ENCODE peak calls at places on chromosomes 16 and 17, in six cellular contexts. J is endothelial cell of umbilical vein, C is neural progenitor cell, M is MM.1S, K is Panc1, A is ascending aorta. S is an unnamed sample. For H3K4me1, the result is how much of the 10 kb centered on the place peaks cover.

GRCh38 chr17:79461041-79461440 is 149.8 kb downstream of the RBFOX3 start:
- DNase-seq in J (no peak), C (no peak), M (no peak), K (no peak), A (no peak), S (no peak)

GRCh38 chr17:39608142-39608541 is 422 bp upstream of the NEUROD2 start:
- DNase-seq in J (no peak), C (no peak), M (no peak), K (no peak), A (no peak), S (no peak)

GRCh38 chr16:74304164-74304834 is 7.7 kb downstream of the PSMD7 start:
- DNase-seq in J (no peak), C (no peak), M (no peak), K (no peak), A (no peak), S (no peak)

GRCh38 chr17:37792787-37793186 is 47.9 kb upstream of the HNF1B start:
- DNase-seq in J (peak), C (peak), M (no peak), K (no peak), A (no peak), S (no peak)

GRCh38 chr17:43169561-43170139 is 1.4 kb upstream of the NBR1 start:
- DNase-seq in J (no peak), C (peak), M (no peak), K (no peak), A (peak), S (peak)

GRCh38 chr17:46832945-46833839 is 14.7 kb upstream of the WNT3 start:
- DNase-seq in J (no peak), C (peak), M (no peak), K (no peak), A (no peak), S (no peak)

GRCh38 chr16:71258371-71258770 is 27.8 kb upstream of the HYDIN start:
- DNase-seq in J (no peak), C (no peak), M (no peak), K (no peak), A (no peak), S (no peak)

GRCh38 chr16:89446136-89446974 is 44.0 kb downstream of the ANKRD11 start:
- DNase-seq in J (no peak), C (no peak), M (no peak), K (no peak), A (no peak), S (no peak)

GRCh38 chr17:28574536-28574935 is 2.2 kb downstream of the ALDOC start:
- DNase-seq in J (no peak), C (no peak), M (no peak), K (no peak), A (no peak), S (no peak)

GRCh38 chr16:77439106-77439505 is 4.3 kb upstream of the ADAMTS18 start:
- DNase-seq in J (no peak), C (no peak), M (no peak), K (no peak), A (no peak), S (no peak)

GRCh38 chr17:75691371-75692290 is 24.5 kb downstream of the SAP30BP start:
- DNase-seq in J (no peak), C (peak), M (no peak), K (no peak), A (no peak), S (no peak)

GRCh38 chr17:82247856-82248671 is 19.2 kb downstream of the SLC16A3 start:
- DNase-seq in J (no peak), C (no peak), M (no peak), K (no peak), A (no peak), S (no peak)

GRCh38 chr16:56310685-56311084 is 114.7 kb downstream of the AMFR start:
- DNase-seq in J (no peak), C (no peak), M (no peak), K (no peak), A (no peak), S (no peak)

GRCh38 chr17:45225964-45226530 is 4.4 kb downstream of the FMNL1 start:
- DNase-seq in J (peak), C (no peak), M (peak), K (no peak), A (peak), S (peak)

GRCh38 chr16:74034862-74035261 is 261.8 kb upstream of the PSMD7 start:
- DNase-seq in J (peak), C (peak), M (no peak), K (peak), A (no peak), S (no peak)

GRCh38 chr16:66539628-66540469 is 10.1 kb downstream of the TK2 start:
- DNase-seq in J (no peak), C (no peak), M (peak), K (no peak), A (no peak), S (no peak)

GRCh38 chr17:7914771-7915610 is 1.1 kb downstream of the RNF227 start:
- DNase-seq in J (peak), C (no peak), M (no peak), K (no peak), A (no peak), S (peak)

GRCh38 chr16:3599922-3600321 is 11.5 kb downstream of the SLX4 start:
- DNase-seq in J (no peak), C (no peak), M (no peak), K (no peak), A (no peak), S (no peak)

GRCh38 chr16:28880955-28881354 is 2.7 kb downstream of the ATP2A1 start:
- DNase-seq in J (no peak), C (no peak), M (no peak), K (no peak), A (no peak), S (no peak)

GRCh38 chr16:14564323-14564722 is 65.7 kb downstream of the PARN start:
- DNase-seq in J (peak), C (no peak), M (peak), K (no peak), A (no peak), S (no peak)

GRCh38 chr17:62720126-62720850 is 87.8 kb downstream of the MARCHF10 start:
- DNase-seq in J (peak), C (peak), M (no peak), K (no peak), A (no peak), S (no peak)

GRCh38 chr17:56653877-56654276 is 60.4 kb downstream of the NOG start:
- DNase-seq in J (peak), C (peak), M (peak), K (peak), A (no peak), S (no peak)

GRCh38 chr16:79573071-79573470 is 27.5 kb downstream of the MAF start:
- DNase-seq in J (no peak), C (no peak), M (no peak), K (no peak), A (no peak), S (no peak)

GRCh38 chr16:65339062-65339461 is 217.2 kb upstream of the CDH11 start:
- DNase-seq in J (no peak), C (no peak), M (no peak), K (no peak), A (no peak), S (no peak)

GRCh38 chr17:4229627-4230026 is 34.2 kb downstream of the ANKFY1 start:
- DNase-seq in J (no peak), C (no peak), M (no peak), K (no peak), A (no peak), S (peak)

GRCh38 chr17:78661092-78661770 is 84.0 kb upstream of the DNAH17 start:
- DNase-seq in J (no peak), C (no peak), M (no peak), K (no peak), A (no peak), S (no peak)

GRCh38 chr16:87441886-87442580 is 49.9 kb downstream of the MAP1LC3B start:
- DNase-seq in J (no peak), C (no peak), M (no peak), K (no peak), A (no peak), S (no peak)

GRCh38 chr17:71633391-71633849 is 487.4 kb upstream of the SOX9 start:
- DNase-seq in J (no peak), C (no peak), M (peak), K (peak), A (no peak), S (no peak)

GRCh38 chr17:56737741-56738161 is 96.0 kb downstream of the C17orf67 start:
- DNase-seq in J (no peak), C (no peak), M (no peak), K (no peak), A (no peak), S (no peak)

GRCh38 chr17:15467592-15467991 is at the start of gene CDRT4:
- DNase-seq in J (no peak), C (no peak), M (no peak), K (no peak), A (no peak), S (no peak)

GRCh38 chr16:75080205-75081029 is 36.2 kb downstream of the LDHD start:
- DNase-seq in J (no peak), C (no peak), M (no peak), K (no peak), A (no peak), S (no peak)

GRCh38 chr16:89303604-89304003 is 86.1 kb downstream of the ZNF778 start:
- DNase-seq in J (no peak), C (no peak), M (no peak), K (no peak), A (no peak), S (no peak)

GRCh38 chr16:11824362-11824761 is 27.0 kb downstream of the RSL1D1 start:
- DNase-seq in J (no peak), C (no peak), M (no peak), K (no peak), A (peak), S (peak)

DNA sequence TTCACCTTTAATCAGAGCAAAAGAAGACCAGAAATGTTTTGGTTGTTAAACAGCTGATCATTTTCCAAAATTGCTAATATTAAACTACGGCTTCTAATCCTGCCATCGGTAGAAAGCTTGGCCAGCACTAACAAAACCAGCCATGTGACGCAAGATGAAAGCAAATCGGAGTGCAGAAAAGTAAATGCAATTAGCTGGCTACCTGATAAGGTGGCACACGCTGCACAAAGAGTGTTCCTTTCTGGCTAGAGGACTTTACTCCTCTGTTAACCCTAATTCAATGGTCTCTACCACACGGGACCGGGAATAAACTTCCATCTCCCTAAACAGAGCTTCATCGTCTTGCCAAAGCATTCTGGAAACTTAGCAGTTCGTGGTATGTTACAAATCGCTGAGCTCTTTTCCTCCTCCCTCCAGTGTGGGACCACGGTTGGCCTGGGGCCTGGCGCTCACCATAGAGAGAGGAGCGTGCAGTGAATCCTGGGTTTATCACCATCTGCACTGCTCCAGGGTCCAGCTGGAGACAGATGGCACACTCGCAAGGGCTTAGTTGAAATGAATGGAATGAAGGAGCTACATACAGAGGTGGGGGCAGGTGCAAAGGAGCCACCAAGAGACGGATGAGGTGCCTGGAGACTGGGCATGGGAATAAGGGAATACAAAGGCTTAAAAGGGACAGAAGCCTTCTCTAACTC is 10.1 kb upstream of the COG1 start:
- DNase-seq in J (no peak), C (no peak), M (no peak), K (no peak), A (no peak), S (no peak)
- H3K4me1 ChIP-seq in J (under half), C (under half), M (under half), K (under half), A (under half), S (under half)

DNA sequence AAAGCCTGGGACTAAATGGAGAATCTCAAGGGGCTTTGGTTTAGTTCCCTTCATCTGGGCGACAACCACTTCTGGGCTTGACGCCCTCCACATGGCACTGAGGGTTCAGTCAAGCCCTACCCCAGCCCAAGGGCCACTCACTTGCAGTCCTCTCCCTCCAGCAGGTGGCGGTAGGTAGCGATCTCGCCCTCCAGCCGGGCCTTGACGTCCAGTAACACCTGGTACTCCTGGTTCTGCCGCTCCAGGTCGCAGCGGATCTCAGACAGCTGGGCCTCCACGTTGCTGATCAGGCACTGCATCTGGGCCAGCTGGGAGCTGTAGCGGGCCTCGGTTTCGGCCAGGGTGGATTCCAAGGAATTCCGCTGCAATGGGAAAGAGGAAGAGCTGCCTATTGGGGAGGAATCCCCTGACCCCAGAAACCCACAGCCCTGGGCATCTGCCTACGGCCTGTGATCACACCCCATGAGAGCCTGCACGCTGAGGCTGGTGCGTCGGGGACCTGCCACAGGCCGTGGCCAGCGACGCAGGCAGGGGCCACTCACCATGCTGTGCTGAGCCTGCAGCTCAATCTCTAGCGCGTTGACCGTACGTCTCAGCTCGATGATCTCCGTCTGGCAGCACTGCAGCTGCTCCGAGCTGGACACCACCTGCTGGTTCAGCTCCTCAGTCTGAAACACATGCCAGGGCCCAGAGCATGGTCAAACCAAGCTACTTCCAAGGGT is 2.7 kb downstream of the KRT36 start:
- DNase-seq in J (peak), C (peak), M (peak), K (no peak), A (no peak), S (no peak)
- TF ChIP-seq CTCF in J (peak), C (peak), M (peak), K (no peak), A (peak), S (no peak)

DNA sequence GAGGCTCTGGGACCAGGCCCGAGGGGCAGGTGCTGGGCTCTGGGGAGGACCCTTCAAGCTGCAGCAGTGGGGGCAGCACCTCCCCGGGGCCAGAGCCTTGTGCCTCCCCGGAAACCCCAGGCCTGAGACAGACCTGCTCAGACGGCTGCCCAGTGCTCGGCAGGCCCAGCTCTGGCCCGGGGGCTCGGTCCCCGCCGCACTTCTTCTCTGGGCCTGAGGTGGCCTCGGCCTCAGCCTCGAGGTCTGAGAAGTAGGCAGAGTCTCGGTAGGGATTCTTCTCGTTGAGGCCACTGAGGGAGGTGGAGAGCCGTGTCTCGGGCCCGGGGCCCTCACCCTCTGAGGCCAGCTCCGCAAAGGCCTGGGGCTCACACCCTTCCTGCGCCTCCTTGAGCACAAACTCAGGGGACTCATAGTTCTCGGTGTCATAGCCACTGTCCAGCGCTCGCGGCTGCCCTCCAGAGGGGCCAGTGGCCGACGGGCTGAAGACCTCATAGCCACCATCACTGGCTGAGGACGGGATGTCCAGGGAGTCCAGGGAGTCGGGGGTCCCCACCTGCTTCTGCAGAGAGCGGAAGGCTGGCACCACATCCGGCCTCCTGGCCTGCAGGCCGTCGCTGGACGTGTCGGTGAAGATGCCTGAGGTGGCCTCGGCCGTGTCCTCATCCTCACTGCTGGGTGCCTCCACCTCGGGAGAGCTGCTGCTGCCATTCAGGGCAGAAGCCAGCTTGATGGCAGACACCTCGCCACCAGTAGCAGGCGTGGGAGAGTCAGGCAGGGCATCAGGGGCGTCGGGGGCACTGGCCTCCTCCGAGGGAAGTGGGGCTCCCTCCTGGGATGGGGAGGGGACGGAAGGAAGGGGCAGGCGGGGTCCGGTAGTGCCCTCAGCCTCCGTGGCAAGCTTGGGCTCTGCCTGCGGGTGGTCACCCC is 44.3 kb upstream of the PVALEF start:
- DNase-seq in J (no peak), C (no peak), M (no peak), K (no peak), A (no peak), S (no peak)
- H3K4me3 ChIP-seq in J (no peak), C (no peak), M (no peak), K (no peak), A (no peak), S (no peak)

DNA sequence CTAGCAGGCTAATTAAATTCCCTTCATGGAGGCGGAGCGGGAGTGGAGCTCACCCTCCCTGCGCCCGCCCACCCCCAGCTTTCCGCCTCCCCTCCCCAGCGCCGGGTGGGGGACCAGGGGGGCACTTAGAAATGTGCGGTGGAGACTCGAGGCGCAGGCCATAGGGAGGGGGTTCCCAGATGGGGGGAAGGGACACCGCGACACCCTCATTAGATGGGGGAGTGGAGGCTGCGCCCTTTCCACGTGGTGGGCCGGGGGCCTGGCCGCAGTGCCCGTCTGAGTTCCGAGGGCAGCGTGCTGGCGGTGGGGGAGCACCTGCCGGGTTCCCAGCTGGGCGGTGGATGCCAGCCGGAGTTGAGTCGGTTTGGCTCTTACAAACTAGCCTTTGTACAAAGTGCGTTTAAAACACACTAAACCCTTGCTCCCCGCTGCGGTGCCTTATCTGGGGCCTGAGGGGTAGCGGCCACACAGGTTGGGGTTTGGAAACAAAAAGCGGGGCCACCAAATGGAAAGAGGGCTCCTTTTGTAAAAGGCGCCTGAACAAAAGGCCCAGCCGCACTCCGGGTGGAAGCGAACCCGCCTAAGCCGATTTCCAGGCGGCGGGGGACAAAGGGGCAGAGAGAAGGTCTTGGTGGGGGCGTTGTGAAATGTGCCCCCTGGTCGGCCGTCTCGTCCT is 1.4 kb downstream of the GSE1 start:
- DNase-seq in J (no peak), C (peak), M (no peak), K (no peak), A (no peak), S (no peak)
- H3K4me1 ChIP-seq in J (under half), C (under half), M (under half), K (under half), A (under half), S (under half)

GRCh38 chr17:2054740-2055493 is at the start of gene HIC1:
- DNase-seq in J (peak), C (peak), M (peak), K (no peak), A (no peak), S (peak)

GRCh38 chr17:2057130-2057713 is 2.3 kb downstream of the HIC1 start:
- DNase-seq in J (no peak), C (peak), M (no peak), K (no peak), A (no peak), S (no peak)

GRCh38 chr17:2057714-2058520 is 3.0 kb downstream of the HIC1 start:
- DNase-seq in J (no peak), C (no peak), M (no peak), K (no peak), A (no peak), S (no peak)

GRCh38 chr17:2055494-2056220 is 754 bp downstream of the HIC1 start:
- DNase-seq in J (no peak), C (no peak), M (no peak), K (no peak), A (no peak), S (no peak)

DNA sequence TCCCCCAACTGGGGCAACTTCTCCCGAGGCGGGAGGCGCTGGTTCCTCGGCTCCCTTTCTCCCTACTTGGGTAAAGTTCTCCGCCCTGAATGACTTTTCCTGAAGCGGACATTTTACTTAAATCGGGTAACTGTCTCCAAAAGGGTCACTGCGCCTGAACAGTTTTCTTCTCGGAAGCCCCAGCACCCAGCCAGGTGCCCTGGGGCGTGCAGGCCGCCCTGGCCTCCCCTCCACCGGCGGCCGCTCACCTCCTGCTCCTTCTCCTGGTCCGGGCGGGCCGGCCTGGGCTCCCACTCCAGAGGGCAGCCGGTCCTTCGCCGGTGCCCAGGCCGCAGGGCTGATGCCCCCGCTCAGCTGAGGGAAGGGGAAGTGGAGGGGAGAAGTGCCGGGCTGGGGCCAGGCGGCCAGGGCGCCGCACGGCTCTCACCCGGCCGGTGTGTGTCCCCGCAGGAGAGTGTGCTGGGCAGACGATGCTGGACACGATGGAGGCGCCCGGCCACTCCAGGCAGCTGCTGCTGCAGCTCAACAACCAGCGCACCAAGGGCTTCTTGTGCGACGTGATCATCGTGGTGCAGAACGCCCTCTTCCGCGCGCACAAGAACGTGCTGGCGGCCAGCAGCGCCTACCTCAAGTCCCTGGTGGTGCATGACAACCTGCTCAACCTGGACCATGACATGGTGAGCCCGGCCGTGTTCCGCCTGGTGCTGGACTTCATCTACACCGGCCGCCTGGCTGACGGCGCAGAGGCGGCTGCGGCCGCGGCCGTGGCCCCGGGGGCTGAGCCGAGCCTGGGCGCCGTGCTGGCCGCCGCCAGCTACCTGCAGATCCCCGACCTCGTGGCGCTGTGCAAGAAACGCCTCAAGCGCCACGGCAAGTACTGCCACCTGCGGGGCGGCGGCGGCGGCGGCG is 1.6 kb downstream of the HIC1 start:
- DNase-seq in J (peak), C (peak), M (no peak), K (no peak), A (no peak), S (no peak)
- TF ChIP-seq CTCF in J (no peak), C (no peak), M (no peak), K (no peak), A (no peak), S (no peak)

S was measured in tibial artery.